ENCODE peak calls at places on chromosomes 16 and 17, in ten cellular contexts. U is effector CD8-positive, alpha-beta T cell; T is KBM-7; C is pancreas; I is NAMALWA; X is stimulated activated CD4-positive, alpha-beta T cell treated with anti-CD3 and anti-CD28 coated beads, Interleukin-1b, Interleukin-23, amount 100 ng/mL, for 1 hour; G is AG09309; L is cardiac fibroblast; N is neural crest cell; V is ureter. K is an unnamed sample.

GRCh38 chr16:1214693-1215092 is 10.4 kb downstream of the TPSG1 start:
- DNase-seq in U (no peak), T (no peak), C (no peak), I (no peak), X (no peak), G (no peak), L (no peak), N (no peak), V (no peak), K (no peak)

GRCh38 chr17:39209317-39210092 is 9.4 kb downstream of the RPL19 start:
- DNase-seq in U (peak), T (peak), C (no peak), I (peak), X (no peak), G (no peak), L (peak), N (no peak), V (peak), K (peak)

GRCh38 chr16:10504404-10504885 is 76.0 kb downstream of the EMP2 start:
- DNase-seq in U (no peak), T (no peak), C (no peak), I (no peak), X (no peak), G (no peak), L (no peak), N (no peak), V (no peak), K (no peak)

GRCh38 chr17:28985950-28986713 is 19.7 kb downstream of the SEZ6 start:
- DNase-seq in U (no peak), T (no peak), C (no peak), I (no peak), X (no peak), G (no peak), L (no peak), N (no peak), V (no peak), K (no peak)

GRCh38 chr16:70774261-70774660 is 26.7 kb downstream of the VAC14 start:
- DNase-seq in U (no peak), T (no peak), C (no peak), I (no peak), X (no peak), G (no peak), L (no peak), N (no peak), V (no peak), K (no peak)

GRCh38 chr17:34721326-34721725 is 141.9 kb downstream of the TMEM132E start:
- DNase-seq in U (no peak), T (no peak), C (peak), I (no peak), X (no peak), G (no peak), L (no peak), N (no peak), V (no peak), K (no peak)

GRCh38 chr17:12089809-12090384 is 69.2 kb downstream of the MAP2K4 start:
- DNase-seq in U (no peak), T (no peak), C (no peak), I (no peak), X (no peak), G (no peak), L (peak), N (no peak), V (no peak), K (no peak)

GRCh38 chr16:50038756-50039529 is 13.9 kb downstream of the CNEP1R1 start:
- DNase-seq in U (no peak), T (peak), C (peak), I (no peak), X (no peak), G (no peak), L (no peak), N (no peak), V (peak), K (peak)

GRCh38 chr16:68760671-68761275 is 23.7 kb downstream of the CDH1 start:
- DNase-seq in U (no peak), T (no peak), C (peak), I (no peak), X (no peak), G (no peak), L (peak), N (no peak), V (no peak), K (no peak)

GRCh38 chr16:59339871-59340270 is 605.8 kb upstream of the GOT2 start:
- DNase-seq in U (no peak), T (no peak), C (no peak), I (no peak), X (no peak), G (no peak), L (no peak), N (no peak), V (no peak), K (no peak)

GRCh38 chr17:2656293-2656692 is 55.3 kb downstream of the CLUH start:
- DNase-seq in U (no peak), T (no peak), C (no peak), I (no peak), X (no peak), G (no peak), L (peak), N (no peak), V (no peak), K (no peak)

GRCh38 chr17:8785547-8786412 is 13.4 kb downstream of the MFSD6L start:
- DNase-seq in U (peak), T (peak), C (peak), I (peak), X (peak), G (peak), L (peak), N (peak), V (peak), K (peak)

GRCh38 chr16:79599256-79599836 is 1.2 kb downstream of the MAF start:
- DNase-seq in U (no peak), T (no peak), C (no peak), I (no peak), X (no peak), G (no peak), L (peak), N (peak), V (no peak), K (no peak)

GRCh38 chr16:71880176-71880575 is 3.8 kb downstream of the ZNF821 start:
- DNase-seq in U (no peak), T (peak), C (no peak), I (peak), X (no peak), G (no peak), L (no peak), N (no peak), V (no peak), K (no peak)

GRCh38 chr17:48605991-48606891 is 1.5 kb upstream of the HOXB6 start:
- DNase-seq in U (no peak), T (no peak), C (no peak), I (no peak), X (no peak), G (no peak), L (no peak), N (no peak), V (no peak), K (no peak)

K was measured in mucosa of descending colon.